ENCODE peak calls at places on chromosomes 1 and 21, in six cellular contexts. P is mammary epithelial cell, Z is colonic mucosa, T is upper lobe of right lung, H is right atrium auricular region, U is sigmoid colon. X is an unnamed sample.

GRCh38 chr1:202005958-202006357 is 4.4 kb upstream of the ELF3 start:
- DNase-seq in P (no peak), Z (no peak), T (no peak), H (no peak), U (no peak), X (no peak)

GRCh38 chr1:182580736-182581135 is 8.3 kb downstream of the RNASEL start:
- DNase-seq in P (no peak), Z (peak; percentile 7), T (no peak), H (no peak), U (no peak), X (no peak)

GRCh38 chr1:11129649-11130048 is 30.0 kb upstream of the EXOSC10 start:
- DNase-seq in P (no peak), Z (no peak), T (no peak), H (no peak), U (no peak), X (no peak)

GRCh38 chr1:205950826-205951549 is 7.7 kb upstream of the SLC26A9 start:
- DNase-seq in P (peak; percentile 75), Z (no peak), T (no peak), H (no peak), U (no peak), X (peak; percentile 49)

GRCh38 chr1:71351438-71351837 is 270.6 kb upstream of the ZRANB2 start:
- DNase-seq in P (peak; percentile 32), Z (no peak), T (no peak), H (no peak), U (no peak), X (no peak)

GRCh38 chr21:37868446-37868845 is 47.8 kb downstream of the KCNJ6 start:
- DNase-seq in P (no peak), Z (no peak), T (no peak), H (no peak), U (no peak), X (no peak)

GRCh38 chr1:174005032-174005431 is 17.1 kb downstream of the RC3H1 start:
- DNase-seq in P (peak; percentile 18), Z (no peak), T (no peak), H (no peak), U (no peak), X (no peak)

GRCh38 chr1:214678386-214678785 is 75.4 kb downstream of the CENPF start:
- DNase-seq in P (no peak), Z (peak; percentile 25), T (no peak), H (no peak), U (no peak), X (no peak)

GRCh38 chr21:41604583-41605041 is 96.7 kb upstream of the TMPRSS2 start:
- DNase-seq in P (no peak), Z (no peak), T (peak; percentile 47), H (no peak), U (peak; percentile 41), X (no peak)

GRCh38 chr21:36859744-36860501 is 106.5 kb downstream of the HLCS start:
- DNase-seq in P (peak; percentile 21), Z (peak; percentile 91), T (peak; percentile 86), H (peak; percentile 80), U (peak; percentile 79), X (peak; percentile 42)

GRCh38 chr1:154129392-154129970 is 25.4 kb downstream of the NUP210L start:
- DNase-seq in P (no peak), Z (no peak), T (no peak), H (no peak), U (no peak), X (no peak)

GRCh38 chr1:54377040-54377691 is 29.0 kb downstream of the SSBP3 start:
- DNase-seq in P (no peak), Z (no peak), T (peak; percentile 53), H (no peak), U (no peak), X (no peak)

GRCh38 chr1:162091681-162092524 is 22.4 kb downstream of the NOS1AP start:
- DNase-seq in P (no peak), Z (no peak), T (no peak), H (no peak), U (no peak), X (no peak)

GRCh38 chr1:53025778-53026131 is 36.3 kb upstream of the PODN start:
- DNase-seq in P (no peak), Z (no peak), T (no peak), H (no peak), U (no peak), X (no peak)

GRCh38 chr1:97925982-97926708 is 5.3 kb upstream of the DPYD start:
- DNase-seq in P (no peak), Z (no peak), T (no peak), H (no peak), U (no peak), X (no peak)

GRCh38 chr1:32351859-32352745 is 10.2 kb downstream of the FAM229A start:
- DNase-seq in P (no peak), Z (peak; percentile 52), T (no peak), H (no peak), U (peak; percentile 86), X (peak; percentile 38)

GRCh38 chr1:37068897-37069296 is 34.6 kb upstream of the GRIK3 start:
- DNase-seq in P (no peak), Z (no peak), T (no peak), H (no peak), U (no peak), X (no peak)

GRCh38 chr1:20308569-20308968 is 17.9 kb downstream of the VWA5B1 start:
- DNase-seq in P (no peak), Z (no peak), T (no peak), H (no peak), U (no peak), X (no peak)

GRCh38 chr1:184840596-184840995 is 85.9 kb upstream of the EDEM3 start:
- DNase-seq in P (no peak), Z (no peak), T (no peak), H (no peak), U (no peak), X (no peak)

GRCh38 chr1:198534540-198535413 is 5.7 kb downstream of the ATP6V1G3 start:
- DNase-seq in P (no peak), Z (no peak), T (no peak), H (no peak), U (no peak), X (no peak)

GRCh38 chr21:44083631-44084291 is 23.4 kb upstream of the PWP2 start:
- DNase-seq in P (no peak), Z (peak; percentile 20), T (peak; percentile 57), H (peak; percentile 52), U (no peak), X (no peak)

GRCh38 chr1:115680730-115681111 is 39.0 kb downstream of the VANGL1 start:
- DNase-seq in P (no peak), Z (no peak), T (no peak), H (no peak), U (no peak), X (peak; percentile 42)

GRCh38 chr1:22077728-22078127 is 25.2 kb downstream of the CDC42 start:
- DNase-seq in P (peak; percentile 17), Z (no peak), T (no peak), H (no peak), U (no peak), X (no peak)

GRCh38 chr21:40466893-40467483 is 380.0 kb downstream of the DSCAM start:
- DNase-seq in P (peak; percentile 8), Z (no peak), T (no peak), H (no peak), U (no peak), X (no peak)

GRCh38 chr1:238141295-238141694 is 250.6 kb upstream of the ZP4 start:
- DNase-seq in P (no peak), Z (no peak), T (no peak), H (no peak), U (no peak), X (no peak)

GRCh38 chr1:204979891-204980649 is 62.9 kb upstream of the CNTN2 start:
- DNase-seq in P (no peak), Z (no peak), T (no peak), H (no peak), U (no peak), X (no peak)

GRCh38 chr1:67831850-67832513 is 1.3 kb downstream of the GNG12 start:
- DNase-seq in P (peak; percentile 82), Z (peak; percentile 71), T (peak; percentile 76), H (peak; percentile 84), U (peak; percentile 85), X (peak; percentile 50)

GRCh38 chr1:46618746-46619415 is 2.3 kb upstream of the MOB3C start:
- DNase-seq in P (no peak), Z (no peak), T (no peak), H (no peak), U (no peak), X (no peak)

GRCh38 chr1:214440219-214440965 is 111.0 kb downstream of the PTPN14 start:
- DNase-seq in P (no peak), Z (no peak), T (no peak), H (no peak), U (no peak), X (no peak)

GRCh38 chr1:48851638-48852037 is 74.9 kb upstream of the BEND5 start:
- DNase-seq in P (no peak), Z (no peak), T (no peak), H (no peak), U (no peak), X (no peak)

GRCh38 chr1:77081834-77082233 is 137.4 kb downstream of the PIGK start:
- DNase-seq in P (no peak), Z (no peak), T (no peak), H (no peak), U (no peak), X (no peak)

GRCh38 chr1:184705271-184705670 is 49.4 kb downstream of the EDEM3 start:
- DNase-seq in P (no peak), Z (no peak), T (no peak), H (no peak), U (no peak), X (no peak)

GRCh38 chr1:189253601-189254350 is 1223.9 kb downstream of the BRINP3 start:
- DNase-seq in P (no peak), Z (no peak), T (no peak), H (no peak), U (no peak), X (no peak)

GRCh38 chr21:44283953-44284352 is 1.7 kb upstream of the AIRE start:
- DNase-seq in P (no peak), Z (no peak), T (no peak), H (no peak), U (no peak), X (no peak)

GRCh38 chr1:225545649-225546048 is 107.3 kb downstream of the ENAH start:
- DNase-seq in P (no peak), Z (no peak), T (no peak), H (no peak), U (no peak), X (no peak)

GRCh38 chr1:87902830-87903614 is 574.3 kb downstream of the LMO4 start:
- DNase-seq in P (no peak), Z (peak; percentile 42), T (no peak), H (no peak), U (peak; percentile 66), X (no peak)
- H3K27ac ChIP-seq in P (no peak overlapping the region), Z (peak overlapping the region; percentile 15), T (no peak overlapping the region), H (no peak overlapping the region), U (peak overlapping the region; percentile 75), X (no peak overlapping the region)

GRCh38 chr1:24108334-24109165 is 3.4 kb downstream of the MYOM3 start:
- DNase-seq in P (peak; percentile 96), Z (peak; percentile 59), T (peak; percentile 53), H (no peak), U (no peak), X (peak; percentile 83)
- H3K4me1 ChIP-seq in P (peaks cover 36% of the 10 kb centered on the region), Z (peaks cover 7% of the 10 kb centered on the region), T (peaks cover 5% of the 10 kb centered on the region), H (no peaks in the 10 kb centered on the region), U (peaks cover 10% of the 10 kb centered on the region), X (peaks cover 54% of the 10 kb centered on the region)

GRCh38 chr1:41713141-41713540 is 205.6 kb downstream of the HIVEP3 start:
- DNase-seq in P (no peak), Z (no peak), T (peak; percentile 31), H (no peak), U (no peak), X (no peak)
- H3K27ac ChIP-seq in P (no peak overlapping the region), Z (no peak overlapping the region), T (no peak overlapping the region), H (peak overlapping the region; percentile 71), U (no peak overlapping the region), X (no peak overlapping the region)

GRCh38 chr1:15737324-15738319 is 1.6 kb downstream of the SLC25A34 start:
- DNase-seq in P (no peak), Z (no peak), T (no peak), H (no peak), U (peak; percentile 55), X (peak; percentile 31)
- H3K4me1 ChIP-seq in P (peaks cover 13% of the 10 kb centered on the region), Z (peaks cover 5% of the 10 kb centered on the region), T (peaks cover 22% of the 10 kb centered on the region), H (no peaks in the 10 kb centered on the region), U (peaks cover 13% of the 10 kb centered on the region), X (peaks cover 50% of the 10 kb centered on the region)

X was measured in gastrocnemius medialis.